ENCODE peak calls at places on chromosomes 16 and 17, in ten cellular contexts. One of them, this sample, is unnamed.

GRCh38 chr17:67157732-67158639 is 87.0 kb downstream of the HELZ start:
- DNase-seq in fibroblast of the conjunctiva: peak
- DNase-seq in hippocampal formation: no peak
- DNase-seq in H54: no peak
- DNase-seq in Peyer's patch: no peak
- DNase-seq in NCI-H524: peak
- DNase-seq in RWPE2: no peak
- DNase-seq in cardiac muscle cell: no peak
- DNase-seq in germinal center: no peak
- DNase-seq in heart left ventricle: no peak
- DNase-seq in this sample: peak

GRCh38 chr16:11370084-11370931 is 25.0 kb downstream of the RMI2 start:
- DNase-seq in fibroblast of the conjunctiva: no peak
- DNase-seq in cardiac muscle cell: no peak
- DNase-seq in heart left ventricle: no peak
- DNase-seq in H54: no peak
- DNase-seq in germinal center: peak
- DNase-seq in hippocampal formation: no peak
- DNase-seq in RWPE2: no peak
- DNase-seq in NCI-H524: no peak
- DNase-seq in Peyer's patch: peak
- DNase-seq in this sample: no peak

GRCh38 chr17:35614835-35615234 is 27.7 kb downstream of the AP2B1 start:
- DNase-seq in Peyer's patch: no peak
- DNase-seq in cardiac muscle cell: no peak
- DNase-seq in hippocampal formation: no peak
- DNase-seq in heart left ventricle: no peak
- DNase-seq in NCI-H524: no peak
- DNase-seq in RWPE2: no peak
- DNase-seq in H54: no peak
- DNase-seq in fibroblast of the conjunctiva: no peak
- DNase-seq in germinal center: no peak
- DNase-seq in this sample: no peak

GRCh38 chr16:30076276-30076791 is 540 bp downstream of the PPP4C start:
- DNase-seq in fibroblast of the conjunctiva: no peak
- DNase-seq in NCI-H524: no peak
- DNase-seq in germinal center: peak
- DNase-seq in RWPE2: no peak
- DNase-seq in hippocampal formation: no peak
- DNase-seq in H54: no peak
- DNase-seq in cardiac muscle cell: peak
- DNase-seq in Peyer's patch: no peak
- DNase-seq in heart left ventricle: no peak
- DNase-seq in this sample: no peak

GRCh38 chr17:74759243-74759801 is 10.9 kb downstream of the NHERF1 start:
- DNase-seq in RWPE2: no peak
- DNase-seq in H54: no peak
- DNase-seq in NCI-H524: peak
- DNase-seq in germinal center: no peak
- DNase-seq in Peyer's patch: peak
- DNase-seq in cardiac muscle cell: no peak
- DNase-seq in fibroblast of the conjunctiva: no peak
- DNase-seq in hippocampal formation: no peak
- DNase-seq in heart left ventricle: no peak
- DNase-seq in this sample: no peak

GRCh38 chr17:64343833-64344637 is 46.6 kb downstream of the PECAM1 start:
- DNase-seq in NCI-H524: peak
- DNase-seq in cardiac muscle cell: no peak
- DNase-seq in heart left ventricle: peak
- DNase-seq in Peyer's patch: peak
- DNase-seq in RWPE2: no peak
- DNase-seq in hippocampal formation: peak
- DNase-seq in germinal center: no peak
- DNase-seq in fibroblast of the conjunctiva: no peak
- DNase-seq in H54: peak
- DNase-seq in this sample: no peak

GRCh38 chr16:2210386-2211365 is at the start of gene BRICD5:
- DNase-seq in H54: no peak
- DNase-seq in cardiac muscle cell: peak
- DNase-seq in RWPE2: peak
- DNase-seq in Peyer's patch: no peak
- DNase-seq in germinal center: no peak
- DNase-seq in NCI-H524: no peak
- DNase-seq in fibroblast of the conjunctiva: no peak
- DNase-seq in hippocampal formation: no peak
- DNase-seq in heart left ventricle: no peak
- DNase-seq in this sample: no peak

GRCh38 chr16:14375132-14375491 is 254.9 kb downstream of the PARN start:
- DNase-seq in Peyer's patch: no peak
- DNase-seq in germinal center: no peak
- DNase-seq in NCI-H524: no peak
- DNase-seq in H54: no peak
- DNase-seq in hippocampal formation: no peak
- DNase-seq in heart left ventricle: no peak
- DNase-seq in fibroblast of the conjunctiva: no peak
- DNase-seq in RWPE2: no peak
- DNase-seq in cardiac muscle cell: no peak
- DNase-seq in this sample: no peak

GRCh38 chr17:48160177-48160967 is 52.8 kb downstream of the SNX11 start:
- DNase-seq in germinal center: no peak
- DNase-seq in cardiac muscle cell: no peak
- DNase-seq in RWPE2: no peak
- DNase-seq in NCI-H524: no peak
- DNase-seq in hippocampal formation: no peak
- DNase-seq in Peyer's patch: no peak
- DNase-seq in fibroblast of the conjunctiva: no peak
- DNase-seq in H54: no peak
- DNase-seq in heart left ventricle: no peak
- DNase-seq in this sample: peak

GRCh38 chr16:72644911-72645310 is 403.0 kb downstream of the ZFHX3 start:
- DNase-seq in RWPE2: no peak
- DNase-seq in fibroblast of the conjunctiva: no peak
- DNase-seq in NCI-H524: no peak
- DNase-seq in cardiac muscle cell: no peak
- DNase-seq in heart left ventricle: no peak
- DNase-seq in hippocampal formation: no peak
- DNase-seq in germinal center: no peak
- DNase-seq in Peyer's patch: no peak
- DNase-seq in H54: no peak
- DNase-seq in this sample: no peak

GRCh38 chr17:64326420-64327054 is 63.5 kb upstream of the TEX2 start:
- DNase-seq in heart left ventricle: peak
- DNase-seq in cardiac muscle cell: no peak
- DNase-seq in NCI-H524: no peak
- DNase-seq in RWPE2: no peak
- DNase-seq in H54: no peak
- DNase-seq in hippocampal formation: peak
- DNase-seq in germinal center: no peak
- DNase-seq in fibroblast of the conjunctiva: peak
- DNase-seq in Peyer's patch: peak
- DNase-seq in this sample: no peak

GRCh38 chr16:30183961-30184429 is 593 bp downstream of the CORO1A start:
- DNase-seq in Peyer's patch: peak
- DNase-seq in cardiac muscle cell: no peak
- DNase-seq in fibroblast of the conjunctiva: no peak
- DNase-seq in germinal center: peak
- DNase-seq in NCI-H524: no peak
- DNase-seq in heart left ventricle: peak
- DNase-seq in RWPE2: no peak
- DNase-seq in hippocampal formation: no peak
- DNase-seq in H54: no peak
- DNase-seq in this sample: no peak

GRCh38 chr16:81633147-81633619 is 145.9 kb upstream of the PLCG2 start:
- DNase-seq in RWPE2: no peak
- DNase-seq in cardiac muscle cell: no peak
- DNase-seq in NCI-H524: no peak
- DNase-seq in germinal center: no peak
- DNase-seq in Peyer's patch: no peak
- DNase-seq in H54: no peak
- DNase-seq in hippocampal formation: no peak
- DNase-seq in heart left ventricle: no peak
- DNase-seq in fibroblast of the conjunctiva: no peak
- DNase-seq in this sample: no peak

GRCh38 chr16:51148674-51149228 is 2.3 kb downstream of the SALL1 start:
- DNase-seq in heart left ventricle: no peak
- DNase-seq in H54: no peak
- DNase-seq in RWPE2: no peak
- DNase-seq in hippocampal formation: no peak
- DNase-seq in fibroblast of the conjunctiva: peak
- DNase-seq in germinal center: no peak
- DNase-seq in Peyer's patch: no peak
- DNase-seq in NCI-H524: no peak
- DNase-seq in cardiac muscle cell: no peak
- DNase-seq in this sample: no peak

GRCh38 chr17:42760652-42761581 is at the start of gene RAMP2:
- DNase-seq in NCI-H524: peak
- DNase-seq in H54: no peak
- DNase-seq in hippocampal formation: no peak
- DNase-seq in heart left ventricle: peak
- DNase-seq in Peyer's patch: no peak
- DNase-seq in germinal center: peak
- DNase-seq in RWPE2: no peak
- DNase-seq in fibroblast of the conjunctiva: no peak
- DNase-seq in cardiac muscle cell: peak
- DNase-seq in this sample: no peak

GRCh38 chr17:57242148-57242547 is 14.2 kb upstream of the MSI2 start:
- DNase-seq in hippocampal formation: no peak
- DNase-seq in fibroblast of the conjunctiva: no peak
- DNase-seq in NCI-H524: peak
- DNase-seq in germinal center: no peak
- DNase-seq in Peyer's patch: no peak
- DNase-seq in H54: no peak
- DNase-seq in RWPE2: no peak
- DNase-seq in heart left ventricle: peak
- DNase-seq in cardiac muscle cell: peak
- DNase-seq in this sample: no peak

GRCh38 chr16:3816326-3816725 is 64.2 kb downstream of the CREBBP start:
- DNase-seq in germinal center: no peak
- DNase-seq in heart left ventricle: no peak
- DNase-seq in Peyer's patch: no peak
- DNase-seq in H54: no peak
- DNase-seq in fibroblast of the conjunctiva: no peak
- DNase-seq in NCI-H524: no peak
- DNase-seq in hippocampal formation: no peak
- DNase-seq in cardiac muscle cell: no peak
- DNase-seq in RWPE2: no peak
- DNase-seq in this sample: no peak

This sample was measured in NT2/D1.